ENCODE peak calls at places on chromosome 10, in six cellular contexts. O is right cardiac atrium, T is EH, I is tibial artery, Z is AG08396, Y is GM12865. D is an unnamed sample.

GRCh38 chr10:105797234-105797890 is 1156.3 kb downstream of the SORCS3 start:
- DNase-seq in O (no peak), T (peak), I (no peak), Z (no peak), Y (peak), D (peak)

GRCh38 chr10:131495892-131496291 is 184.4 kb upstream of the TCERG1L start:
- DNase-seq in O (no peak), T (no peak), I (no peak), Z (no peak), Y (no peak), D (no peak)

GRCh38 chr10:239109-239508 is 103.9 kb downstream of the ZMYND11 start:
- DNase-seq in O (no peak), T (peak), I (no peak), Z (no peak), Y (no peak), D (no peak)

GRCh38 chr10:42475168-42476098 is 162.9 kb downstream of the ZNF33B start:
- DNase-seq in O (peak), T (peak), I (no peak), Z (peak), Y (no peak), D (no peak)

GRCh38 chr10:28375399-28376354 is 72.8 kb upstream of the MPP7 start:
- DNase-seq in O (no peak), T (peak), I (no peak), Z (peak), Y (no peak), D (no peak)

GRCh38 chr10:68871105-68871711 is 29.9 kb upstream of the DDX50 start:
- DNase-seq in O (no peak), T (peak), I (no peak), Z (no peak), Y (no peak), D (peak)

GRCh38 chr10:133126431-133127290 is 33.4 kb upstream of the KNDC1 start:
- DNase-seq in O (peak), T (no peak), I (peak), Z (no peak), Y (no peak), D (no peak)

GRCh38 chr10:126880926-126881325 is 24.3 kb upstream of the DOCK1 start:
- DNase-seq in O (no peak), T (no peak), I (no peak), Z (no peak), Y (no peak), D (no peak)

GRCh38 chr10:131846224-131847101 is 54.3 kb upstream of the PPP2R2D start:
- DNase-seq in O (no peak), T (no peak), I (peak), Z (no peak), Y (no peak), D (no peak)

GRCh38 chr10:62912086-62912485 is 95.9 kb upstream of the EGR2 start:
- DNase-seq in O (no peak), T (no peak), I (no peak), Z (no peak), Y (peak), D (no peak)

GRCh38 chr10:60299961-60300883 is 89.5 kb downstream of the ANK3 start:
- DNase-seq in O (peak), T (no peak), I (no peak), Z (no peak), Y (no peak), D (no peak)

D was measured in epithelial cell of proximal tubule.